ENCODE peak calls at places on chromosomes 4 and X, in five cellular contexts. One of them, this sample, is unnamed.
A peak's percentile ranks its signal among the peaks of the same experiment; 100 is the strongest.

GRCh38 chr4:38119663-38120374 is 159.6 kb downstream of the PTTG2 start:
- DNase-seq in GM23248: peak; percentile 75
- DNase-seq in astrocyte: peak; percentile 78
- DNase-seq in fibroblast of lung: peak; percentile 82
- DNase-seq in colonic mucosa: no peak
- DNase-seq in this sample: no peak

GRCh38 chr4:3250956-3251690 is 2.2 kb downstream of the MSANTD1 start:
- DNase-seq in GM23248: peak; percentile 52
- DNase-seq in astrocyte: no peak
- DNase-seq in fibroblast of lung: peak; percentile 38
- DNase-seq in colonic mucosa: no peak
- DNase-seq in this sample: no peak

GRCh38 chr4:78904143-78904542 is 35.1 kb downstream of the PAQR3 start:
- DNase-seq in GM23248: peak; percentile 14
- DNase-seq in astrocyte: no peak
- DNase-seq in fibroblast of lung: no peak
- DNase-seq in colonic mucosa: no peak
- DNase-seq in this sample: no peak

GRCh38 chr4:69497886-69498395 is 2.2 kb upstream of the UGT2B4 start:
- DNase-seq in GM23248: no peak
- DNase-seq in astrocyte: peak; percentile 38
- DNase-seq in fibroblast of lung: peak; percentile 47
- DNase-seq in colonic mucosa: no peak
- DNase-seq in this sample: no peak

GRCh38 chr4:82745173-82745842 is 53.3 kb downstream of the SCD5 start:
- DNase-seq in GM23248: peak; percentile 79
- DNase-seq in astrocyte: peak; percentile 88
- DNase-seq in fibroblast of lung: peak; percentile 94
- DNase-seq in colonic mucosa: no peak
- DNase-seq in this sample: peak; percentile 67

GRCh38 chrX:18973527-18974192 is 10.3 kb downstream of the PHKA2 start:
- DNase-seq in GM23248: no peak
- DNase-seq in astrocyte: no peak
- DNase-seq in fibroblast of lung: no peak
- DNase-seq in colonic mucosa: peak; percentile 53
- DNase-seq in this sample: peak; percentile 15

GRCh38 chr4:59994118-59994517 is 1206.0 kb upstream of the ADGRL3 start:
- DNase-seq in GM23248: no peak
- DNase-seq in astrocyte: no peak
- DNase-seq in fibroblast of lung: no peak
- DNase-seq in colonic mucosa: no peak
- DNase-seq in this sample: peak; percentile 14

GRCh38 chr4:152864361-152864760 is 71.8 kb upstream of the FHDC1 start:
- DNase-seq in GM23248: no peak
- DNase-seq in astrocyte: no peak
- DNase-seq in fibroblast of lung: no peak
- DNase-seq in colonic mucosa: no peak
- DNase-seq in this sample: no peak

GRCh38 chr4:174225247-174226054 is 58.0 kb downstream of the FBXO8 start:
- DNase-seq in GM23248: no peak
- DNase-seq in astrocyte: no peak
- DNase-seq in fibroblast of lung: no peak
- DNase-seq in colonic mucosa: no peak
- DNase-seq in this sample: no peak

GRCh38 chrX:75989806-75990590 is 182.9 kb upstream of the PBDC1 start:
- DNase-seq in GM23248: no peak
- DNase-seq in astrocyte: no peak
- DNase-seq in fibroblast of lung: no peak
- DNase-seq in colonic mucosa: no peak
- DNase-seq in this sample: peak; percentile 57

GRCh38 chrX:149841929-149842328 is 39.1 kb upstream of the MAGEA8 start:
- DNase-seq in GM23248: no peak
- DNase-seq in astrocyte: no peak
- DNase-seq in fibroblast of lung: no peak
- DNase-seq in colonic mucosa: no peak
- DNase-seq in this sample: no peak

GRCh38 chr4:40206421-40206820 is 9.6 kb downstream of the RHOH start:
- DNase-seq in GM23248: no peak
- DNase-seq in astrocyte: no peak
- DNase-seq in fibroblast of lung: no peak
- DNase-seq in colonic mucosa: no peak
- DNase-seq in this sample: no peak
- H3K9ac ChIP-seq in GM23248: no peak overlapping the region
- H3K9ac ChIP-seq in astrocyte: no peak overlapping the region
- H3K9ac ChIP-seq in fibroblast of lung: no peak overlapping the region
- H3K9ac ChIP-seq in colonic mucosa: no peak overlapping the region
- H3K9ac ChIP-seq in this sample: no peak overlapping the region

GRCh38 chrX:130025256-130025655 is 42.8 kb downstream of the BCORL1 start:
- DNase-seq in GM23248: no peak
- DNase-seq in astrocyte: no peak
- DNase-seq in fibroblast of lung: no peak
- DNase-seq in colonic mucosa: no peak
- DNase-seq in this sample: no peak

GRCh38 chrX:130030826-130031225 is 48.4 kb downstream of the BCORL1 start:
- DNase-seq in GM23248: no peak
- DNase-seq in astrocyte: no peak
- DNase-seq in fibroblast of lung: no peak
- DNase-seq in colonic mucosa: no peak
- DNase-seq in this sample: peak; percentile 2

GRCh38 chrX:130027569-130027968 is 45.1 kb downstream of the BCORL1 start:
- DNase-seq in GM23248: no peak
- DNase-seq in astrocyte: no peak
- DNase-seq in fibroblast of lung: no peak
- DNase-seq in colonic mucosa: no peak
- DNase-seq in this sample: no peak

GRCh38 chrX:130024127-130024526 is 41.7 kb downstream of the BCORL1 start:
- DNase-seq in GM23248: peak; percentile 75
- DNase-seq in astrocyte: no peak
- DNase-seq in fibroblast of lung: peak; percentile 13
- DNase-seq in colonic mucosa: peak; percentile 83
- DNase-seq in this sample: peak; percentile 69

DNA sequence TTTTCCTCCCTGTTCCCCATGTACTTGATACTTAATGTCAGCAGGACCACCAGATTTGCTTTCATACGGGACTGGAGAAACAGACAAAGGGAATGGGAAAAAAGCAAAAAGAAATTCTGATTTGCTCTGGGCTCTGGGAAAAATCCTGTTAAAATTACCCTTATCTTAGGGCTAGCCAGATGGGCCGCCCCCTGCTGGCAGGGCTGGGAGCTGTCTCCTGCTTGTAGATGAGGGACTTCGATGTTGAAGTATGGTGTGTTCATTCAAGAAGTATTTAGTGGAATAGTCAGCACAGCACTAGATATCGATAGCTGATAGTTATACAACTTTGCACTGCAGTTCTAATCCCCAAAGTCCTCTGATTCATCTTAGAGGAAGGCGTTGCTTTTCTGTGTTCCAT is 45.8 kb downstream of the BCORL1 start:
- DNase-seq in GM23248: peak; percentile 50
- DNase-seq in astrocyte: no peak
- DNase-seq in fibroblast of lung: peak; percentile 23
- DNase-seq in colonic mucosa: peak; percentile 52
- DNase-seq in this sample: peak; percentile 22
- H3K36me3 ChIP-seq in GM23248: no peaks in the 10 kb centered on the region
- H3K36me3 ChIP-seq in astrocyte: no peaks in the 10 kb centered on the region
- H3K36me3 ChIP-seq in fibroblast of lung: peaks cover 3% of the 10 kb centered on the region
- H3K36me3 ChIP-seq in colonic mucosa: no peaks in the 10 kb centered on the region
- H3K36me3 ChIP-seq in this sample: no peaks in the 10 kb centered on the region

GRCh38 chrX:130555757-130556156 is 154.0 kb downstream of the RBMX2 start:
- DNase-seq in GM23248: no peak
- DNase-seq in astrocyte: no peak
- DNase-seq in fibroblast of lung: no peak
- DNase-seq in colonic mucosa: no peak
- DNase-seq in this sample: no peak
- H3K9ac ChIP-seq in GM23248: no peak overlapping the region
- H3K9ac ChIP-seq in astrocyte: no peak overlapping the region
- H3K9ac ChIP-seq in fibroblast of lung: no peak overlapping the region
- H3K9ac ChIP-seq in colonic mucosa: no peak overlapping the region
- H3K9ac ChIP-seq in this sample: no peak overlapping the region

DNA sequence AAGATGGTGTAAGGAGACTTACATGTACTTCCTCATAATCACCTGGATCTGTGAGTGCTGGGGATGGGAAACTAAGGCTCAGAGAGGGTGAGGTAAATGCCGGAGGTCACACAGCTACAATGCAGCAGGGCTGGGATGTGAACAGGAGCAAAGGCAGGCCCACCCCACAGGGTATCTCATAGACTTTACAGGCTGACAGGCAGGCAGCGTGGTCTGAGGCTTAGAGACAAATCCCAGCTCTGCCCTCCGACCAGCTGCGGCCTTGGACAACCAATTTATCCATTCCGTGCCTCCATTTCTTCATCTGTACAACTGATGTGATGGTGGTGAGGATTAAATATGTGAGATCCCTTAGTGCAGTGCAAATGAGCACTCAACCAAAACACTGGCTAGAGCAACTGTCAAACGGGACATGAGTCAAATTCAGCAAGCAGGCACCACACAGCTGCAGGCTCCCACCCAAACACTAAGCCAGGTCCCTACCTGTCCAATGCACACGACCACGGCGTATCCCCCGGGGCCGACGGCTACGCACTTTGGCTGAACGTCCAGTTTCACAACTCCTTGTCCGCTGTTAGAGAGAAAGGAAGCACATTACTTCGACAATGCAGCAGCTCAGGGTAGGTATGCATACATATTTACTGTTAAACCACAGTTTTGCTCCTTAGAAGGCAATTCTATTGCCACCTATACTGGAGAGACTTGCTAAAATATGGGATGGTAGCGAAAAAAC is 35.6 kb downstream of the WDR1 start:
- DNase-seq in GM23248: no peak
- DNase-seq in astrocyte: no peak
- DNase-seq in fibroblast of lung: no peak
- DNase-seq in colonic mucosa: no peak
- DNase-seq in this sample: no peak
- H3K36me3 ChIP-seq in GM23248: peaks cover 94% of the 10 kb centered on the region
- H3K36me3 ChIP-seq in astrocyte: peaks cover 83% of the 10 kb centered on the region
- H3K36me3 ChIP-seq in fibroblast of lung: peaks cover 79% of the 10 kb centered on the region
- H3K36me3 ChIP-seq in colonic mucosa: peaks cover 76% of the 10 kb centered on the region
- H3K36me3 ChIP-seq in this sample: no peaks in the 10 kb centered on the region

GRCh38 chrX:53309837-53310236 is 28.5 kb upstream of the IQSEC2 start:
- DNase-seq in GM23248: no peak
- DNase-seq in astrocyte: no peak
- DNase-seq in fibroblast of lung: no peak
- DNase-seq in colonic mucosa: no peak
- DNase-seq in this sample: no peak

GRCh38 chrX:53316860-53317237 is 35.5 kb upstream of the IQSEC2 start:
- DNase-seq in GM23248: no peak
- DNase-seq in astrocyte: no peak
- DNase-seq in fibroblast of lung: no peak
- DNase-seq in colonic mucosa: no peak
- DNase-seq in this sample: no peak

GRCh38 chrX:53313746-53314105 is 32.3 kb upstream of the IQSEC2 start:
- DNase-seq in GM23248: no peak
- DNase-seq in astrocyte: no peak
- DNase-seq in fibroblast of lung: no peak
- DNase-seq in colonic mucosa: no peak
- DNase-seq in this sample: no peak

GRCh38 chrX:53316121-53316859 is 34.9 kb upstream of the IQSEC2 start:
- DNase-seq in GM23248: no peak
- DNase-seq in astrocyte: no peak
- DNase-seq in fibroblast of lung: no peak
- DNase-seq in colonic mucosa: no peak
- DNase-seq in this sample: no peak

GRCh38 chrX:53312946-53313745 is 31.8 kb upstream of the IQSEC2 start:
- DNase-seq in GM23248: peak; percentile 71
- DNase-seq in astrocyte: peak; percentile 43
- DNase-seq in fibroblast of lung: peak; percentile 62
- DNase-seq in colonic mucosa: peak; percentile 82
- DNase-seq in this sample: peak; percentile 57
- H3K9ac ChIP-seq in GM23248: peak overlapping the region; percentile 36
- H3K9ac ChIP-seq in astrocyte: peak overlapping the region; percentile 14
- H3K9ac ChIP-seq in fibroblast of lung: no peak overlapping the region
- H3K9ac ChIP-seq in colonic mucosa: no peak overlapping the region
- H3K9ac ChIP-seq in this sample: no peak overlapping the region

GRCh38 chr4:15444276-15444675 is 16.4 kb downstream of the C1QTNF7 start:
- DNase-seq in GM23248: no peak
- DNase-seq in astrocyte: no peak
- DNase-seq in fibroblast of lung: no peak
- DNase-seq in colonic mucosa: no peak
- DNase-seq in this sample: no peak
- H3K36me3 ChIP-seq in GM23248: no peaks in the 10 kb centered on the region
- H3K36me3 ChIP-seq in astrocyte: no peaks in the 10 kb centered on the region
- H3K36me3 ChIP-seq in fibroblast of lung: no peaks in the 10 kb centered on the region
- H3K36me3 ChIP-seq in colonic mucosa: no peaks in the 10 kb centered on the region
- H3K36me3 ChIP-seq in this sample: no peaks in the 10 kb centered on the region

DNA sequence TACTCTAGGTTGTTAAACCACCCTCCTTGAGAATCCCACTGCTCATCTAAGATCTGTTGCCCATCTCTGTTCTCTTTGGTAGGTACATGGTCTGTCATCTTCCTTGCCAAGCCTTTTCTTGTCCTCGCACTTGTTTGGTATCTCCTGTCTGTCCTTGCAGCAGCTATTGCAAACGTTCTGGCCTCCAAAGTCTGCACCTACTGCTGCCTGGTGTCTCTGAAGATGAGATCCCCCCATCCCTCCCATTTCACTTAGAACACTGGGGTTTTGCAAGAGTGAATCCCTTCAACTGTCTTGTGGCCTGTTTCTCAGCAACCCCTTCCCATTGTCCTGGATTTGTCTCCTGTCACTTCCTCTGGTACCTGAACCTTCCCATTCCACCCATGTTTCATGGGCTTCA is 673 bp downstream of the CNGA2 start:
- DNase-seq in GM23248: no peak
- DNase-seq in astrocyte: no peak
- DNase-seq in fibroblast of lung: no peak
- DNase-seq in colonic mucosa: no peak
- DNase-seq in this sample: no peak
- H3K9ac ChIP-seq in GM23248: no peak overlapping the region
- H3K9ac ChIP-seq in astrocyte: no peak overlapping the region
- H3K9ac ChIP-seq in fibroblast of lung: no peak overlapping the region
- H3K9ac ChIP-seq in colonic mucosa: no peak overlapping the region
- H3K9ac ChIP-seq in this sample: no peak overlapping the region

DNA sequence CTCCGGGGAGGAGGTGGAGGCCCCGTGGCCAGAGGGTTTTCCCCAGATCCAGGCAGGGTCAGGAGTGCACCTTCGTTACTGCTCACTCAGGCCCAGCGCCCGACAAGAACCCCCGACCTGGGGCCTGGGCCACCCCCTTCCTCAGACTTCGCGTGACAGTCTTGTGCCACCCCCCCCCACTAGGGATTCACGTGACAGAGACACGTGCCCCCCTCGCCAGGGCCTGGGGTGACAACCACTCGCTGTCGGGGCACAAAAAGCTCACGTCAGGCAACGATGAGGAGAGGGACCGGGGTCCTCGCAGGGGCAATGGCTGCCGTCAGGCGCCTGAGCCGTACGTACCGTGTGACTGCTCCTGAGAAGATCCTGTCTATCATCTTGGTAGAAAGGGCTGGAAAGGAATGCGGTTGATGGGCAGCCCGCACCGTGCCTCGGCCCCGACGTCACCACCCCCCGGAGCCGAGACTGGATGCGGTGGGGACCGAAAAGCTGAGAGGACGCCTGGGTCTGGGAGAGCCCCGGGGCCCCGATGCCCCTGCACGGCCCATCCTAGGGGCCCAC is 23.0 kb upstream of the GTPBP6 start:
- DNase-seq in GM23248: no peak
- DNase-seq in astrocyte: no peak
- DNase-seq in fibroblast of lung: no peak
- DNase-seq in colonic mucosa: no peak
- DNase-seq in this sample: no peak
- H3K36me3 ChIP-seq in GM23248: no peaks in the 10 kb centered on the region
- H3K36me3 ChIP-seq in astrocyte: no peaks in the 10 kb centered on the region
- H3K36me3 ChIP-seq in fibroblast of lung: no peaks in the 10 kb centered on the region
- H3K36me3 ChIP-seq in colonic mucosa: no peaks in the 10 kb centered on the region
- H3K36me3 ChIP-seq in this sample: no peaks in the 10 kb centered on the region

This sample was measured in neural progenitor cell.